ENCODE peak calls at places on chromosome 15, in six cellular contexts. C, O, J, P, N and F are unnamed samples.

GRCh38 chr15:88658972-88659931 is 20.4 kb downstream of the ISG20 start:
- DNase-seq in C (peak; percentile 91), N (peak; percentile 42), O (no peak), P (no peak), J (no peak), F (no peak)

GRCh38 chr15:36469567-36469966 is 109.9 kb upstream of the CDIN1 start:
- DNase-seq in O (peak; percentile 24), J (no peak), C (no peak), P (no peak), N (peak; percentile 10), F (no peak)

GRCh38 chr15:83653288-83653638 is 660 bp upstream of the ADAMTSL3 start:
- DNase-seq in C (no peak), P (no peak), N (no peak), J (no peak), O (no peak), F (no peak)

GRCh38 chr15:84822774-84823579 is 5.8 kb downstream of the ALPK3 start:
- DNase-seq in O (no peak), N (no peak), J (peak; percentile 11), P (no peak), C (no peak), F (no peak)

GRCh38 chr15:47717036-47717611 is at the start of gene SEMA6D:
- DNase-seq in N (peak; percentile 21), P (peak; percentile 4), J (peak; percentile 83), C (peak; percentile 90), O (peak; percentile 94), F (peak; percentile 68)

GRCh38 chr15:78000089-78000926 is 77.2 kb downstream of the TBC1D2B start:
- DNase-seq in J (peak; percentile 60), N (no peak), P (peak; percentile 62), O (peak; percentile 89), C (peak; percentile 52), F (no peak)

GRCh38 chr15:22939051-22939450 is 41.1 kb downstream of the CYFIP1 start:
- DNase-seq in J (no peak), C (no peak), N (no peak), O (no peak), P (no peak), F (no peak)

GRCh38 chr15:78130466-78131294 is 565 bp downstream of the CIB2 start:
- DNase-seq in N (no peak), P (no peak), C (no peak), O (no peak), J (peak; percentile 50), F (no peak)

GRCh38 chr15:83446904-83447708 is at the start of gene SH3GL3:
- DNase-seq in N (no peak), P (no peak), C (peak; percentile 85), O (peak; percentile 96), J (peak; percentile 68), F (peak; percentile 48)

GRCh38 chr15:81292516-81293001 is 31.4 kb downstream of the STARD5 start:
- DNase-seq in O (no peak), N (no peak), J (no peak), C (no peak), P (no peak), F (no peak)

GRCh38 chr15:74136584-74137543 is 6.5 kb downstream of the ISLR2 start:
- DNase-seq in N (no peak), P (no peak), J (peak; percentile 33), C (no peak), O (no peak), F (no peak)

GRCh38 chr15:59918994-59919951 is 84.8 kb upstream of the FOXB1 start:
- DNase-seq in N (no peak), J (no peak), P (no peak), O (no peak), C (peak; percentile 12), F (peak; percentile 56)

GRCh38 chr15:56538901-56539545 is 74.1 kb upstream of the MNS1 start:
- DNase-seq in J (no peak), N (no peak), O (no peak), C (no peak), P (no peak), F (no peak)

GRCh38 chr15:70308011-70308761 is 210.5 kb upstream of the TLE3 start:
- DNase-seq in J (no peak), P (no peak), O (no peak), C (no peak), N (no peak), F (no peak)

GRCh38 chr15:73305331-73306211 is 63.2 kb downstream of the HCN4 start:
- DNase-seq in J (no peak), N (peak; percentile 29), O (peak; percentile 88), P (peak; percentile 57), C (no peak), F (peak; percentile 33)

GRCh38 chr15:33343275-33343674 is 32.5 kb downstream of the RYR3 start:
- DNase-seq in N (no peak), C (no peak), J (no peak), P (no peak), O (no peak), F (no peak)

GRCh38 chr15:88894348-88894818 is 961 bp downstream of the HAPLN3 start:
- DNase-seq in N (no peak), P (peak; percentile 49), C (no peak), O (peak; percentile 88), J (peak; percentile 54), F (no peak)

GRCh38 chr15:80034633-80035032 is 24.8 kb upstream of the ZFAND6 start:
- DNase-seq in N (no peak), O (no peak), P (no peak), J (no peak), C (no peak), F (no peak)

DNA sequence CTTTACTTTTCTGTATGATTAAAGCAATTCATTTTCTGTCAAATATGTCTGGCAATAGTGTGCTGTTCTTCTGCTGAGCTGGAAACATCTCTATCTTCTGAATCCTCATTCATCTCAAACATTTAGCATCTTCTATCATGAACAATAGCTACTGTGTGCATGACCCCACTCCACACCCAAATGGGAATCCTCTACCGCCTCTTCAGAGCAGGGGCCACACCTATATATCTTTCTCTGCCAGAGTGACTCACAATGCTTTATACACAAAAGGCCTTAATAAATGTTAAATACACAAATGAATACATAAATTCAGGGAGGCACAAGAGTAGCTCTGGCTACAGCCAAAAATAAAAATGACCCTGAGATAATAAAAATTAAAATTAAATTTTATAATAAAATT is 8.0 kb downstream of the ALDH1A2 start:
- DNase-seq in C (no peak), N (no peak), O (no peak), P (no peak), J (no peak), F (no peak)
- H3K4me3 ChIP-seq in C (no peak overlapping the region), N (no peak overlapping the region), O (no peak overlapping the region), P (no peak overlapping the region), J (no peak overlapping the region), F (no peak overlapping the region)

GRCh38 chr15:58748040-58748786 is 1.3 kb downstream of the ADAM10 start:
- DNase-seq in N (no peak), O (no peak), C (no peak), P (no peak), J (no peak), F (no peak)

GRCh38 chr15:58752716-58753115 is 3.2 kb upstream of the ADAM10 start:
- DNase-seq in C (no peak), J (no peak), O (no peak), P (no peak), N (no peak), F (no peak)

GRCh38 chr15:58746174-58746573 is 3.3 kb downstream of the ADAM10 start:
- DNase-seq in C (no peak), P (no peak), N (no peak), O (no peak), J (no peak), F (no peak)

GRCh38 chr15:58748787-58749531 is 548 bp downstream of the ADAM10 start:
- DNase-seq in O (peak; percentile 81), P (peak; percentile 39), C (peak; percentile 56), N (no peak), J (peak; percentile 66), F (no peak)

GRCh38 chr15:58749532-58750337 is at the start of gene ADAM10:
- DNase-seq in J (peak; percentile 99), P (peak; percentile 95), O (peak; percentile 99), N (peak; percentile 84), C (peak; percentile 99), F (peak; percentile 97)
- H3K4me3 ChIP-seq in J (peak within 1 kb of the TSS; percentile 97), P (peak within 1 kb of the TSS; percentile 99), O (peak within 1 kb of the TSS; percentile 69), N (peak within 1 kb of the TSS; percentile 82), C (peak within 1 kb of the TSS; percentile 97), F (peak within 1 kb of the TSS; percentile 86)

GRCh38 chr15:64460206-64460736 is at the start of gene ZNF609:
- DNase-seq in C (peak; percentile 95), P (peak; percentile 84), O (peak; percentile 99), J (peak; percentile 98), N (peak; percentile 69), F (peak; percentile 86)

GRCh38 chr15:64456634-64457108 is 3.7 kb upstream of the ZNF609 start:
- DNase-seq in O (no peak), J (no peak), C (no peak), P (peak; percentile 20), N (no peak), F (no peak)

GRCh38 chr15:64461577-64462162 is 1.3 kb downstream of the ZNF609 start:
- DNase-seq in P (peak; percentile 6), C (no peak), J (no peak), N (no peak), O (peak; percentile 90), F (no peak)

GRCh38 chr15:64460737-64461576 is 579 bp downstream of the ZNF609 start:
- DNase-seq in N (peak; percentile 36), C (peak; percentile 41), P (peak; percentile 66), J (peak; percentile 59), O (peak; percentile 88), F (peak; percentile 42)

GRCh38 chr15:64459382-64459781 is 996 bp upstream of the ZNF609 start:
- DNase-seq in P (no peak), O (peak; percentile 38), C (no peak), N (no peak), J (no peak), F (no peak)
- H3K4me3 ChIP-seq in P (no peak overlapping the region), O (no peak overlapping the region), C (no peak overlapping the region), N (no peak overlapping the region), J (no peak overlapping the region), F (no peak overlapping the region)

GRCh38 chr15:67973846-67974245 is 80.3 kb upstream of the PIAS1 start:
- DNase-seq in C (peak; percentile 11), J (no peak), O (no peak), N (no peak), P (no peak), F (no peak)

GRCh38 chr15:67972377-67972776 is 81.7 kb upstream of the PIAS1 start:
- DNase-seq in J (no peak), P (no peak), C (no peak), N (no peak), O (no peak), F (no peak)

GRCh38 chr15:67968564-67969440 is 85.3 kb upstream of the PIAS1 start:
- DNase-seq in O (no peak), J (no peak), P (no peak), N (no peak), C (no peak), F (no peak)

GRCh38 chr15:67969892-67970291 is 84.2 kb upstream of the PIAS1 start:
- DNase-seq in C (no peak), J (no peak), O (no peak), P (no peak), N (no peak), F (no peak)

DNA sequence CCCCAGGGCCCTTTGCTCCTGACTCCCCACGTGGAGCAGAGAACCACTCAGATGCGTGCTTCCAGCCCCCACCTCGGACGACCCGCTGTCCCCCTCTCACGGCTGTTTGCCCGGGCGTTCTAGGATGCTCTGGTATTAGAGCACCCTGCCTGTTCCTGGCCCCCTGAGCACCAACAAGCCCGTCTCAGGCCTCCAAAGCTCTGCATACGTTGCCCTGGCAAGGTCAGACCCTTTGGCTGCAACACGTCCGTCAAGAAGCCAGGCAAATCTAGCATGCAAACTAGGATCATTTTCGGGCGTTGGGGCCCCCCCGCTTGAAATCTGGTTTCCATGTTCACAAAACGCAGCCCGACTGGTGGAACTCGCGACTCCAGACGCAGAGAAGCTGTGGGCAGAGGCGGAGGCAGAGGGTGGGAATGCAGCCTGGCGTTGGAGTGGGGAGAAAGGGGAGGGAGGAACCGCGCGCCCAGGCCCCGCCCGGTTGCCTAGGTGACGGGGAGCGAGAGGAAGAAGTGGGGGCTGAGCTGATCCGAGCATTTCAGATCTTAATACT is 86.2 kb upstream of the PIAS1 start:
- DNase-seq in P (no peak), J (peak; percentile 83), N (no peak), O (peak; percentile 80), C (peak; percentile 77), F (no peak)
- H3K4me3 ChIP-seq in P (no peak overlapping the region), J (peak overlapping the region; percentile 24), N (peak overlapping the region; percentile 52), O (no peak overlapping the region), C (peak overlapping the region; percentile 36), F (peak overlapping the region; percentile 48)